ENCODE peak calls at places on chromosomes 7 and 10, in seven cellular contexts. H is CD8-positive, alpha-beta T cell; L is body of pancreas; M is IMR-90; F is brain microvascular endothelial cell; A is tibial artery; D is dorsolateral prefrontal cortex. C is an unnamed sample.

GRCh38 chr10:128130051-128130450 is 3.8 kb upstream of the MKI67 start:
- DNase-seq in H (no peak), L (no peak), M (peak), F (no peak), A (no peak), D (no peak), C (peak)

GRCh38 chr10:21720090-21720489 is 186.1 kb downstream of the MLLT10 start:
- DNase-seq in H (no peak), L (no peak), M (peak), F (no peak), A (no peak), D (no peak), C (no peak)

GRCh38 chr10:131184503-131184902 is 127.0 kb downstream of the TCERG1L start:
- DNase-seq in H (no peak), L (no peak), M (no peak), F (no peak), A (no peak), D (no peak), C (no peak)

GRCh38 chr7:97973206-97973658 is 16.8 kb downstream of the OCM2 start:
- DNase-seq in H (no peak), L (peak), M (no peak), F (no peak), A (no peak), D (no peak), C (no peak)

GRCh38 chr7:121107923-121108498 is 119.5 kb downstream of the CPED1 start:
- DNase-seq in H (no peak), L (no peak), M (peak), F (peak), A (no peak), D (no peak), C (peak)

GRCh38 chr7:139230774-139231512 is at the start of gene UBN2:
- DNase-seq in H (peak), L (peak), M (peak), F (peak), A (peak), D (peak), C (peak)

GRCh38 chr10:128751851-128752250 is 625.6 kb upstream of the MKI67 start:
- DNase-seq in H (no peak), L (no peak), M (no peak), F (no peak), A (no peak), D (no peak), C (no peak)

GRCh38 chr7:157991351-157991750 is 596.3 kb downstream of the PTPRN2 start:
- DNase-seq in H (no peak), L (no peak), M (no peak), F (no peak), A (no peak), D (no peak), C (no peak)

GRCh38 chr7:49324707-49325106 is 400.4 kb downstream of the CDC14C start:
- DNase-seq in H (no peak), L (no peak), M (no peak), F (no peak), A (no peak), D (no peak), C (peak)

GRCh38 chr7:146176790-146177189 is 60.2 kb downstream of the CNTNAP2 start:
- DNase-seq in H (no peak), L (no peak), M (no peak), F (no peak), A (no peak), D (no peak), C (no peak)

GRCh38 chr10:110074298-110074697 is 66.5 kb downstream of the ADD3 start:
- DNase-seq in H (no peak), L (no peak), M (no peak), F (peak), A (no peak), D (no peak), C (no peak)

GRCh38 chr7:139822855-139823254 is 6.2 kb upstream of the TBXAS1 start:
- DNase-seq in H (no peak), L (no peak), M (no peak), F (no peak), A (no peak), D (no peak), C (no peak)

GRCh38 chr10:45229823-45230222 is 85.6 kb downstream of the OR13A1 start:
- DNase-seq in H (no peak), L (no peak), M (no peak), F (no peak), A (no peak), D (no peak), C (no peak)

GRCh38 chr10:78688221-78688944 is 380.4 kb upstream of the ZMIZ1 start:
- DNase-seq in H (no peak), L (no peak), M (no peak), F (no peak), A (no peak), D (peak), C (no peak)

GRCh38 chr7:101232141-101232821 is 5.3 kb downstream of the CLDN15 start:
- DNase-seq in H (no peak), L (peak), M (no peak), F (no peak), A (no peak), D (no peak), C (peak)

GRCh38 chr10:921471-922414 is 9.8 kb downstream of the LARP4B start:
- DNase-seq in H (no peak), L (no peak), M (peak), F (peak), A (no peak), D (no peak), C (peak)

GRCh38 chr10:97770265-97770664 is 1.5 kb downstream of the SFRP5 start:
- DNase-seq in H (no peak), L (no peak), M (no peak), F (no peak), A (no peak), D (no peak), C (no peak)

GRCh38 chr7:73741600-73741999 is 3.0 kb upstream of the ABHD11 start:
- DNase-seq in H (no peak), L (peak), M (no peak), F (no peak), A (no peak), D (no peak), C (no peak)

GRCh38 chr10:124007102-124007772 is 86.2 kb downstream of the CHST15 start:
- DNase-seq in H (no peak), L (no peak), M (no peak), F (no peak), A (no peak), D (no peak), C (no peak)
- H3K27ac ChIP-seq in H (no peak), L (no peak), M (no peak), F (no peak), A (no peak), D (no peak), C (no peak)

DNA sequence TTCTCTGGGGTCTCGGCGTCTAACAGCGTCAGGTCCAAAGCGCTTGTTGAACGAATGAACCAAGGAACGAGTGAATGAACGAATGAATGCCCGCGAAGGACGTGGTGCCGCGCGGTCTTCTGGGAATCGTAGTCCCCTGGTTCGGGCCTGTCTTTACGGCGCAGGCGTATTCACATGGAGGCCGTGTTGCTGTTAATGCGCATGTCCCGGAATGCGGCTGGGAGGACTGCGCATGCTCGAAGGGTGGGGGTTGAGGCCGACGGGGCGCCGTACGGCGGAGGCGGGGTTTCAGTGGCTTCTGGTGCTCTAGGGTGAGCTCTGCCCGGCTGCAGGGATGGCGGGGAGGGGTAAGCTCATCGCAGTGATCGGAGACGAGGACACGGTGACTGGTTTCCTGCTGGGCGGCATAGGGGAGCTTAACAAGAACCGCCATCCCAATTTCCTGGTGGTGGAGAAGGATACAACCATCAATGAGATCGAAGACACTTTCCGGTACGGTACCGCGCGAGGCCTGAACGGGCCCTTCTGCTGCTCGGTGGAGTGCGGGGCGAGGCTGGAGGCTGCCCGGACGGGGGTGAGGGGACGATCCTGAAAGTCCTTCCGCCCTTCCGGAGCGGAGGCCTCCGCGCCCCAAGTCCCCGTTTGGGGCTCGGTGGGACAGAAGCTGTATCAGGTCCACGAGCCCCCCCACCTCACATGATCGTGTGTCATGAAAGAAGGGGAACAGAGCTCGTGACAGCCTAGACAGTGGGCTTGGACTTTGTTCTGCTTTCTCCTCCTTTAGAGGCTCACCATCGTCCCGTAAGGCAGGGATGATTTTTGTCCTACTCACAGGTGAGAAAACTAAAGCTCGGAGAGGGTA is at the start of gene ATP6V1F:
- DNase-seq in H (peak), L (peak), M (peak), F (peak), A (peak), D (peak), C (peak)
- TF ChIP-seq CTCF in H (no peak), L (peak), M (peak), F (no peak), A (no peak), D (no peak), C (no peak)

GRCh38 chr7:43869898-43870240 is 552 bp upstream of the MRPS24 start:
- DNase-seq in H (no peak), L (no peak), M (peak), F (peak), A (peak), D (no peak), C (peak)

GRCh38 chr7:43868181-43868580 is 1.1 kb downstream of the MRPS24 start:
- DNase-seq in H (no peak), L (peak), M (no peak), F (no peak), A (no peak), D (no peak), C (no peak)

GRCh38 chr7:43870316-43870715 is 999 bp upstream of the MRPS24 start:
- DNase-seq in H (no peak), L (no peak), M (no peak), F (peak), A (no peak), D (no peak), C (no peak)

GRCh38 chr7:43869018-43869897 is at the start of gene MRPS24:
- DNase-seq in H (peak), L (peak), M (peak), F (peak), A (peak), D (peak), C (peak)

DNA sequence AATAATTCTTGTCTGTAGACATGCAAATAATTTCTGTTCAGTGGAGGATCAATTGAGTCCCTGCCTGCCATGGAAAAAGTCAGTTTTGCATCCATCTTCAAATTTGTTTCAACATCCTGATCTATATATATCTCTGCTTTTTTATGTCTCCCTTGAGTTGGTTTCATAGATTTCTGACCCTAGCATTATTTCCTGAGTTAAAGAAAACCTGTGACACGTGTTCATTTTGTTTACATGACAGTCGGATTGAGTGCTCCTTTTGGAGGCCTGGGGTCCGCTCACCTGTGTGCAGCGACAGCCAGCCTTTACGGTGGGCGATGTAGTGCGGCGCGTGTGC is 668 bp downstream of the MRPS24 start:
- DNase-seq in H (no peak), L (no peak), M (no peak), F (no peak), A (no peak), D (no peak), C (no peak)
- H3K27ac ChIP-seq in H (no peak), L (peak), M (peak), F (peak), A (peak), D (peak), C (peak)

DNA sequence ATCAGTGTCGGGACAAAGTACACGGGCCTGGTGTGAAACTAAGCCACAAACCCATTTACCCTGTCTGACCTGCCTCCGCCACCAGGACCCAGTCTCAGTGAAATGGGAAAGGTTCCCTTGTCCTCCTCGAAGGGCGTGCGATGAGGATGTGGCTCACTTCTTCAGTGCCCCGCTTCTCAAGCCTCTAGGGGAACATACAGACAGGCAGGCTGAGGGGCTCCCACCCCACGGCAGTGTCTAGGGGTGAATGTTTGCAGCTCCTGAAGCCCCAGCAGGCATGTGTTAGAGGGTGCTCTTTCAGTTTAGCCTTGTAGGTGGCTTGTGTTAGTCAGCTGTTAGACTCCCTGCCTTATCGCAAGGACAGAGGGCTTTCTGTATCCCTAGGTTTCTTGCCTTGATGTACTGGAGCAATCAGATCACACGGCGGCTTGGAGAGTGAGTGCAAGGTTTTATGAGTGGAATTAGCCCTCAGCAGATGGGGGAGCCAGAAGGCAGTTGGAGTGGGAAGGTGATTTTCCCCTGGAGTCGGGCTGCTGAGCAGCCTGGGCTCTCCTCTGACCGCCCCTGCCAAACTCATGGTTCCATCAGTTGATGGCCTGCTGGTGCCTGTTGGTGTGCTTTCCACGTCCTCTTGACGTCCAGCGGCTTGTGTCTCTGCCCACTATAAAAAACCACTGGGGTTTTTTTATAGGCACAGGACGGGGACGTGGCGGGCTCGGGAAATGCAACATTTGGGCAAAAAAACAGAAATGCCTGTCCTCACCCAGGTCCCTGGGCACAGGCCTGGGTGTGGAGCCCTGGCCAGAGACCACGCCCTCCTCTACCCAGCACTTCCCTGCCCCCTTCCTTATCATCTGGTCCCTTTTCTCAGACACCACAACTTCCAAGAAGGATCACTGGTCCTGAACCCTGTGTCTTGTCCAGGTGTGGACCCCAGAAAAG is 786 bp downstream of the NUDT1 start:
- DNase-seq in H (no peak), L (no peak), M (peak), F (no peak), A (no peak), D (no peak), C (peak)
- TF ChIP-seq CTCF in H (no peak), L (no peak), M (no peak), F (peak), A (no peak), D (no peak), C (no peak)

DNA sequence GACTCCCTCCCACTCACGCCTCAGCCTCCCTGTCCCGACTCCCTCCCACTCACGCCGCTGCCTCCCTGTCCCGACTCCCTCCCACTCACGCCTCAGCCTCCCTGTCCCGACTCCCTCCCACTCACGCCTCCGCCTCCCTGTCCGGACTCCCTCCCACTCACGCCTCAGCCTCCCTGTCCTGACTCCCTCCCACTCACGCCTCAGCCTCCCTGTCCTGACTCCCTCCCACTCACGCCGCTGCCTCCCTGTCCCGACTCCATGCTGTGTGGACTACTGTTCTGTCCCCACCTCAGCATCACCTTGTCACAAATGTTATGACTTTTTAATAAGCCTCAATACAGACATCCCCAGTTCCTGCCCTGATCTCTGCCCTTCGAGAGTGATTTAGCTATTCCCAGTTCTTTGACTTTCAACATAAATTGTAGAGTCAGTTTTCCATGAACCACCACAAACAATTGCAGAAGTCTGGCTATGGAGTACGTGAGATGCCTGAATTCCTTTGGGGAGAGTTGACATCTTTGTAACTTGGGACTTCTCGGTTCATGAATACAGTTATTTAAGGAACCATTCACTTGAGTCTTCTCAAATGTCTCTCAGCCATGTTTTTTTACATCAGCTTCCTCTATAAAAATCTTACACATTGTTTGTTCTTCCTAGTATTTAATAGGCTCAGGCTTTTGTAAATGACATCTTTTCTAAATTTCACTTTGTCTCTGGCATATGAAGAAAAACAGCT is 71.9 kb downstream of the FOXL3 start:
- DNase-seq in H (no peak), L (no peak), M (no peak), F (no peak), A (no peak), D (no peak), C (no peak)
- H3K27ac ChIP-seq in H (peak), L (no peak), M (no peak), F (no peak), A (no peak), D (no peak), C (no peak)